ENCODE peak calls at places on chromosome 2, in five cellular contexts. S is H9, M is IMR-90, K is neuronal stem cell, X is trophoblast cell. U is an unnamed sample.

GRCh38 chr2:216553093-216553478 is 54.4 kb downstream of the RPL37A start:
- DNase-seq in S (peak), X (no peak), M (peak), K (no peak), U (peak)

GRCh38 chr2:121256720-121257475 is 28.1 kb downstream of the TFCP2L1 start:
- DNase-seq in S (no peak), M (no peak), X (no peak), K (no peak), U (no peak)

GRCh38 chr2:108363900-108364225 is 13.9 kb upstream of the SULT1C4 start:
- DNase-seq in X (no peak), S (no peak), M (peak), K (no peak), U (no peak)

GRCh38 chr2:140698736-140699135 is 1432.1 kb downstream of the LRP1B start:
- DNase-seq in K (no peak), X (no peak), M (no peak), S (no peak), U (no peak)

GRCh38 chr2:136248242-136248641 is 130.3 kb upstream of the CXCR4 start:
- DNase-seq in X (no peak), K (no peak), S (no peak), M (peak), U (no peak)

GRCh38 chr2:215698566-215698965 is 262.7 kb upstream of the FN1 start:
- DNase-seq in X (peak), K (no peak), S (no peak), M (peak), U (no peak)

GRCh38 chr2:181036848-181037603 is 56.6 kb downstream of the UBE2E3 start:
- DNase-seq in X (peak), M (peak), K (no peak), S (no peak), U (no peak)

GRCh38 chr2:27798948-27799645 is 27.6 kb downstream of the MRPL33 start:
- DNase-seq in X (peak), M (peak), K (peak), S (peak), U (peak)

GRCh38 chr2:9614562-9614961 is 16.2 kb downstream of the YWHAQ start:
- DNase-seq in K (no peak), S (no peak), M (peak), X (no peak), U (no peak)

GRCh38 chr2:174328309-174329156 is 6.2 kb upstream of the SP9 start:
- DNase-seq in X (no peak), M (no peak), K (peak), S (peak), U (peak)

GRCh38 chr2:185391571-185391970 is 347.0 kb upstream of the FSIP2 start:
- DNase-seq in X (no peak), M (no peak), S (no peak), K (no peak), U (no peak)

GRCh38 chr2:201858267-201858666 is 51.9 kb downstream of the CDK15 start:
- DNase-seq in S (no peak), M (no peak), X (no peak), K (no peak), U (no peak)

GRCh38 chr2:28322887-28323483 is 69.7 kb upstream of the FOSL2 start:
- DNase-seq in S (no peak), M (peak), K (no peak), X (no peak), U (no peak)

GRCh38 chr2:35220471-35220870 is 1135.1 kb upstream of the CRIM1 start:
- DNase-seq in S (no peak), K (no peak), M (no peak), X (peak), U (peak)

GRCh38 chr2:64624108-64624610 is 29.6 kb downstream of the SERTAD2 start:
- DNase-seq in M (no peak), X (no peak), S (no peak), K (no peak), U (no peak)

GRCh38 chr2:169868951-169869350 is 41.7 kb downstream of the UBR3 start:
- DNase-seq in M (no peak), S (no peak), X (no peak), K (no peak), U (no peak)

GRCh38 chr2:235910067-235910466 is 258.1 kb downstream of the GBX2 start:
- DNase-seq in S (no peak), M (no peak), X (no peak), K (no peak), U (no peak)

GRCh38 chr2:223104741-223105140 is 52.8 kb downstream of the KCNE4 start:
- DNase-seq in X (no peak), S (no peak), M (no peak), K (no peak), U (no peak)

GRCh38 chr2:7180641-7181370 is 263.6 kb downstream of the RNF144A start:
- DNase-seq in X (peak), M (no peak), K (no peak), S (no peak), U (peak)

GRCh38 chr2:104521247-104521646 is 332.7 kb upstream of the POU3F3 start:
- DNase-seq in K (peak), X (no peak), S (peak), M (no peak), U (peak)

GRCh38 chr2:190785380-190785779 is 95.2 kb upstream of the GLS start:
- DNase-seq in K (no peak), M (no peak), X (no peak), S (no peak), U (no peak)

GRCh38 chr2:134227666-134228065 is 26.2 kb upstream of the MGAT5 start:
- DNase-seq in S (no peak), X (no peak), K (no peak), M (no peak), U (no peak)

GRCh38 chr2:201795608-201796477 is 10.5 kb upstream of the CDK15 start:
- DNase-seq in M (peak), S (peak), X (peak), K (peak), U (peak)

GRCh38 chr2:27664622-27665363 is 1.1 kb downstream of the SLC4A1AP start:
- DNase-seq in M (no peak), X (no peak), S (no peak), K (no peak), U (no peak)

GRCh38 chr2:237354930-237355329 is 59.0 kb downstream of the COL6A3 start:
- DNase-seq in S (no peak), M (peak), X (peak), K (no peak), U (no peak)

GRCh38 chr2:65062843-65063242 is 6.6 kb downstream of the CEP68 start:
- DNase-seq in M (peak), K (no peak), S (no peak), X (no peak), U (no peak)

GRCh38 chr2:85266424-85267041 is 61.3 kb downstream of the TGOLN2 start:
- DNase-seq in K (peak), S (peak), X (peak), M (peak), U (peak)

GRCh38 chr2:174629514-174629913 is 31.9 kb upstream of the WIPF1 start:
- DNase-seq in S (no peak), M (no peak), K (no peak), X (no peak), U (no peak)

GRCh38 chr2:109271920-109272319 is 142.9 kb downstream of the SH3RF3 start:
- DNase-seq in X (no peak), M (no peak), S (no peak), K (no peak), U (no peak)

GRCh38 chr2:66447676-66448075 is 12.8 kb downstream of the MEIS1 start:
- DNase-seq in X (no peak), K (no peak), S (no peak), M (no peak), U (no peak)

GRCh38 chr2:66446924-66447323 is 12.0 kb downstream of the MEIS1 start:
- DNase-seq in S (no peak), X (no peak), K (no peak), M (no peak), U (no peak)

GRCh38 chr2:66445076-66445724 is 10.3 kb downstream of the MEIS1 start:
- DNase-seq in X (no peak), M (no peak), S (peak), K (no peak), U (peak)

GRCh38 chr2:66445781-66446177 is 10.9 kb downstream of the MEIS1 start:
- DNase-seq in M (no peak), S (peak), X (no peak), K (no peak), U (peak)

GRCh38 chr2:66446178-66446860 is 11.4 kb downstream of the MEIS1 start:
- DNase-seq in S (peak), K (no peak), X (no peak), M (no peak), U (peak)
- H3K23ac ChIP-seq in S (no peak), K (peak), X (no peak), M (peak), U (peak)

DNA sequence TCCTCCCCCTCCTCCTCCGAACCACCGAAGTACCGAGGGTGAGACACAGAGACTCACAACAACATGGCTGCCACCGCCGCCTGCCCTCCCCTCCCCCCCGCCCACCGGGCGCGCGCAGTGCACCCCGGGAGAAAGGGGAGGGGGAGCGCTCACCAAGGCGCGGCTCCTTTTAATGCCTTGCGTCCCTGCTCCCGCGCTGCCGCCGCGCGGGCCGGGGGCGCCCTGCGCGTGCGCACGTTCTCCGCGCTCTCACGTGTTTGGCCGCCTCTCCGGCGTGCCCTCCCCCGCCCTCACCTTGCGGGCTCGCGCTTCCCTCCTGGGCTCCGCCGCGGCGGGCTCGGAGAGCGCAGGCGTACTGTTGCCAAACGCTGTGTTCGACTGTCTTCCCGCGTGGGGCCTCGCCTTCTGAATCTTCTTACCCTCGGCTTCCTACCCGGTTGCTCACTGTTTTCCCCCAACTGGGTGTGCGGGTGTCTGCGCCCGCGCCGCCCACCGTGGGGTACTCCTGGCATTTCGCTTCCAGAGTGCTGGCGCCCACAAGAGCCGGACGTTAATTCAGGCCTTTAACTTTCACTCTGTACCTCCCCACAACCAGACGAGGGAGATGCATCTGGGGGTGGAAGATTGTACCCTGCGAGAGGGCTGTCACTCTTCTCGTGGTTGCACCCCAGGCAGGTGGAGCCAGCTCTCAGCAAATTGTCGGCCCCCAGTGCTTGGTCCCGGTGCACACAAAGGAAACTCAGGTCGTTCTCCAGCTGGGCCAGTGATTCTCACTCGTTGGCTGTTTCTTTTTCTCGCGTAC is at the start of gene PUM2:
- DNase-seq in S (peak), K (peak), X (peak), M (peak), U (peak)
- H3K23ac ChIP-seq in S (no peak), K (peak), X (no peak), M (peak), U (peak)

GRCh38 chr2:119759451-119760236 is at the start of gene PTPN4:
- DNase-seq in X (peak), S (peak), M (peak), K (peak), U (peak)
- H3K23ac ChIP-seq in X (no peak), S (no peak), M (peak), K (peak), U (peak)

GRCh38 chr2:23926289-23926749 is 604 bp downstream of the ATAD2B start:
- DNase-seq in M (no peak), S (peak), X (peak), K (peak), U (peak)

GRCh38 chr2:23924589-23925359 is 2.1 kb downstream of the ATAD2B start:
- DNase-seq in M (no peak), K (no peak), X (no peak), S (no peak), U (no peak)

GRCh38 chr2:23925702-23926288 is 1.1 kb downstream of the ATAD2B start:
- DNase-seq in M (peak), S (no peak), K (peak), X (peak), U (peak)

GRCh38 chr2:23926750-23927627 is at the start of gene ATAD2B:
- DNase-seq in S (peak), K (peak), X (peak), M (peak), U (peak)
- H3K23ac ChIP-seq in S (no peak), K (peak), X (no peak), M (peak), U (peak)

DNA sequence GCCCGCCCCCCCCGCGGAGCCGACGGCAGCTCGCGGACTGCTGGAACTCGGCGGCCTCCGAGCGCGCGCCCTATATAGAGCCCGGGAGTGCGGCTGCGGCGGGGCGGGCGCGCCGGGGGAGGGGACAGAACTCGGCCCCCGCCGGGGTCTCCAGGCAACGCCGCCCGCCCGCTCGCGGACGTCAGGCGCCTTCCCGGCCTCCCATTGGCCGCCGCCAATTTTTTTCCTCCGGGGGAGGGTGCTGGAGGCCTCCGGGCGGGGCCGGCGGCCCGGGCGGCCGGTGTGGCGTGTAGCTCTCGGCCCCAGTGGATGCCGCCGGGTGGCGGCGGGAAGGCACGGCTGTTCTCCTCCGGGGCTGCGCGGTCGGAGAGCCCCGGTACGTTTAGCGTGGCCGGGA is at the start of gene ZFP36L2:
- DNase-seq in K (peak), S (peak), M (peak), X (peak), U (peak)
- H3K23ac ChIP-seq in K (peak), S (no peak), M (peak), X (no peak), U (peak)

GRCh38 chr2:105546623-105546964 is 147.7 kb upstream of the FHL2 start:
- DNase-seq in X (peak), K (no peak), S (no peak), M (no peak), U (no peak)

GRCh38 chr2:105545731-105546622 is 147.1 kb upstream of the FHL2 start:
- DNase-seq in S (peak), K (peak), M (peak), X (peak), U (peak)

GRCh38 chr2:105540642-105541041 is 141.8 kb upstream of the FHL2 start:
- DNase-seq in X (no peak), M (no peak), K (no peak), S (no peak), U (no peak)

GRCh38 chr2:105541189-105542050 is 142.6 kb upstream of the FHL2 start:
- DNase-seq in K (no peak), X (peak), S (no peak), M (no peak), U (peak)

GRCh38 chr2:105544591-105545377 is 145.9 kb upstream of the FHL2 start:
- DNase-seq in K (no peak), X (peak), M (no peak), S (no peak), U (no peak)
- H3K23ac ChIP-seq in K (no peak), X (no peak), M (no peak), S (no peak), U (no peak)

GRCh38 chr2:54724150-54724559 is 693 bp downstream of the EML6 start:
- DNase-seq in S (no peak), X (peak), K (no peak), M (no peak), U (no peak)

GRCh38 chr2:54726431-54726830 is 3.0 kb downstream of the EML6 start:
- DNase-seq in X (no peak), S (no peak), M (no peak), K (no peak), U (no peak)

GRCh38 chr2:54723300-54724149 is at the start of gene EML6:
- DNase-seq in X (peak), M (peak), S (peak), K (peak), U (peak)

GRCh38 chr2:54725343-54726099 is 2.1 kb downstream of the EML6 start:
- DNase-seq in S (no peak), M (no peak), X (no peak), K (no peak), U (peak)

DNA sequence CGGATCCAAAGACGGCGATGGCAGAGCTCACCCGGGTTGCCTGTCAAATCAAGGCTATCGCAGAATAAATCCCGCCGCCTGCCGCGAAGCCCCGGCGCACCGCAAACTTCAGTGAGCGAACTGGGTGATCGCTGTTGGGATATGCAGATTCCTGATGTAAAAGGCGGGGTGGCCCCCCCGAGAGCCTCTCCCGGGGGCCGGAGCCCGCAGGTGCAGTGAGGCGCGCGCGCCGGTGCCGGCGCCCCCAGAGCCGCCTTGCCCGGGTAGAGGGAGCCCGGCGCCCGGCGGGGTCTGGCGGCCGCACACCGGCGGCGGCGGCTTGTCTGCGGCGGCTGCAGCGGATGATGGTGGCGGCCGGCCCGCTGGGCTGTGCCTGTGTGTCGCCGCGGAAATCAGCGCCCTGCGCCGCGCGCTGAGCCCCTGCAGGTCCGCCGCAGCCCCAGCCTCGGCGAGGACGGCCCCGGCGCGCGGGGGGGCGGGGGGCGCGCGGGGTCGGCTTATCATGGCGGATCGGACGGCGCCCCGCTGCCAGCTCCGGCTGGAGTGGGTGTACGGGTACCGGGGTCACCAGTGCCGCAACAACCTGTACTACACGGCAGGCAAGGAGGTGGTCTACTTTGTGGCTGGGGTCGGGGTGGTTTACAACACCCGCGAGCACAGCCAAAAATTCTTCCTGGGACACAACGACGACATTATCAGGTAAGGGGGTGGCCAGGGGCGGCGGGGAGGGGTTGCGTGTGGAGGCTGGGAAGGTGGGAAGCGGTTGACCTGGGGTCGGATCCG is 1.3 kb downstream of the EML6 start:
- DNase-seq in S (peak), X (peak), K (peak), M (no peak), U (peak)
- H3K23ac ChIP-seq in S (no peak), X (no peak), K (no peak), M (peak), U (no peak)

GRCh38 chr2:67880291-67880761 is 182.5 kb downstream of the C1D start:
- DNase-seq in X (peak), S (no peak), K (no peak), M (peak), U (peak)

GRCh38 chr2:67878743-67879142 is 184.1 kb downstream of the C1D start:
- DNase-seq in M (no peak), S (no peak), K (no peak), X (no peak), U (no peak)

GRCh38 chr2:67886423-67886822 is 176.4 kb downstream of the C1D start:
- DNase-seq in M (no peak), S (no peak), X (no peak), K (no peak), U (no peak)

GRCh38 chr2:67879586-67880290 is 183.1 kb downstream of the C1D start:
- DNase-seq in M (peak), S (no peak), K (no peak), X (peak), U (no peak)

DNA sequence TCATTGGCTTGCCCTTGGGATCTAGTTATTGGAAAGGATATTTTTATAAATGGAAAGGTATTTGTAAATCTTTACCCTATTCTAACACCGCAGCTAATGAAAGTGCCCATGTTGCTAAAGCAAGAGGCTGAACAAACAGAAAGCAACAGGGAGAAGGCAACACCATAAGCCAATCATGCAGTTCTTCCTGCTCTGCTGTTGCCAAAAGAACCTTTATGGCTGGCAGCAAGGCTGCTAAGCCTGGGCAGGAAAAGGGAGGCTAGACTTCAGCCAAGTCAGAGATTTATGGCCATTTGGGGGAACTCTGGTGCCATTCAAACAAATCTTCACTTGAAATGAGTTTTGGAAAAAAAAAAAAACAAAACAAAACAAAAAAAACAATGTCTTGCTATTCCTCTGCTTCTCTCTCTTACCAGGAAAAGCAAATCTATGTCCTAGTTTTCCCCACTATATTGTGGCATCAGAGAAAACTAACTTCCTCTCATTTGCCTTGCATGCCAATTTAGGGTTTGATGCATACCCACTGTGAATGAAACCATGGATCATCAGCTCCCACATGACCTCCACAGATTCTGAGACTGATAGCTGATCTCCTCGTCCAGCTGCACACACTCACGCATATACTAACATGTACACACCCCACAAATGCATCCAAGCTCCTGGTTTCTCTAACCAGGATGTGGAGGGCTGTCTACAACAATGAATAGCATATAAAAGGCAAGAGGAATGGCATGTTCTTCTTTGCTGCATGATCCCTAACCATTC is 179.3 kb downstream of the C1D start:
- DNase-seq in S (no peak), M (no peak), X (no peak), K (no peak), U (no peak)
- H3K23ac ChIP-seq in S (no peak), M (no peak), X (no peak), K (no peak), U (no peak)